ENCODE peak calls at places on chromosomes 16 and 17, in eight cellular contexts. Z is natural killer cell treated with Interleukin-12 subunit alpha and Interleukin-12 subunit beta and Interleukin-15 and Interleukin-18, amount 100 ng/mL, for 72 hours; Q is activated CD8-positive, alpha-beta memory T cell treated with anti-CD3 and anti-CD28 coated beads for 1 hour; O is tibial artery; D is PC-9; E is fibroblast of mammary gland; G is brain microvascular endothelial cell; Y is stimulated activated naive CD8-positive, alpha-beta T cell treated with anti-CD3 and anti-CD28 coated beads, Interleukin-15, Interleukin-2, amounts not matched to agents 100 U/mL and 50 U/mL, for 24 hours. L is an unnamed sample.

GRCh38 chr16:85679870-85680269 is 8.9 kb downstream of the GINS2 start:
- DNase-seq in Z (no peak), Q (no peak), O (no peak), D (no peak), E (no peak), G (no peak), Y (no peak), L (no peak)

GRCh38 chr16:66511615-66512500 is 38.1 kb downstream of the TK2 start:
- DNase-seq in Z (no peak), Q (no peak), O (no peak), D (peak; percentile 94), E (peak; percentile 84), G (peak; percentile 59), Y (no peak), L (peak; percentile 43)

GRCh38 chr17:39002991-39003715 is 36.0 kb upstream of the FBXO47 start:
- DNase-seq in Z (no peak), Q (peak; percentile 18), O (peak; percentile 92), D (no peak), E (peak; percentile 93), G (peak; percentile 51), Y (peak; percentile 41), L (no peak)

GRCh38 chr17:79610151-79610645 is 653 bp downstream of the RBFOX3 start:
- DNase-seq in Z (no peak), Q (no peak), O (no peak), D (no peak), E (no peak), G (no peak), Y (no peak), L (no peak)

GRCh38 chr17:38511126-38512108 is 83.2 kb downstream of the ARHGAP23 start:
- DNase-seq in Z (no peak), Q (no peak), O (no peak), D (no peak), E (peak; percentile 59), G (no peak), Y (no peak), L (no peak)

GRCh38 chr17:66644311-66644710 is 190.6 kb upstream of the CACNG5 start:
- DNase-seq in Z (no peak), Q (no peak), O (no peak), D (no peak), E (no peak), G (peak; percentile 18), Y (no peak), L (no peak)

GRCh38 chr17:16425698-16426659 is 10.6 kb downstream of the TRPV2 start:
- DNase-seq in Z (no peak), Q (no peak), O (no peak), D (no peak), E (no peak), G (no peak), Y (no peak), L (no peak)

GRCh38 chr16:15403392-15403995 is 7.9 kb downstream of the MPV17L start:
- DNase-seq in Z (no peak), Q (no peak), O (no peak), D (peak; percentile 81), E (peak; percentile 5), G (no peak), Y (no peak), L (no peak)

GRCh38 chr17:75645501-75645888 is 12.3 kb downstream of the SMIM5 start:
- DNase-seq in Z (peak; percentile 46), Q (no peak), O (no peak), D (peak; percentile 100), E (no peak), G (peak; percentile 76), Y (no peak), L (peak; percentile 90)

GRCh38 chr16:57444711-57445110 is 2.5 kb downstream of the CIAPIN1 start:
- DNase-seq in Z (no peak), Q (no peak), O (no peak), D (no peak), E (peak; percentile 89), G (peak; percentile 9), Y (no peak), L (no peak)

GRCh38 chr17:27956601-27957445 is 63.7 kb upstream of the LYRM9 start:
- DNase-seq in Z (no peak), Q (no peak), O (no peak), D (no peak), E (peak; percentile 8), G (no peak), Y (no peak), L (no peak)

GRCh38 chr16:61128545-61129323 is 907.5 kb downstream of the CDH8 start:
- DNase-seq in Z (peak; percentile 58), Q (no peak), O (no peak), D (no peak), E (no peak), G (no peak), Y (no peak), L (no peak)

GRCh38 chr17:32491371-32492280 is 4.8 kb downstream of the CDK5R1 start:
- DNase-seq in Z (no peak), Q (no peak), O (no peak), D (no peak), E (no peak), G (no peak), Y (peak; percentile 67), L (no peak)

GRCh38 chr17:46851029-46851741 is at the start of gene WNT9B:
- DNase-seq in Z (no peak), Q (no peak), O (no peak), D (no peak), E (no peak), G (no peak), Y (peak; percentile 20), L (no peak)

L was measured in HCT116.